ENCODE peak calls at places on chromosomes 5 and 9, in nine cellular contexts. L is OCI-LY7; J is activated CD8-positive, alpha-beta memory T cell treated with anti-CD3 and anti-CD28 coated beads for 1 hour; A is neural crest cell; D is CD8-positive, alpha-beta memory T cell; R is HAP-1; S is iris pigment epithelial cell; I is A549; W is SW 1271. Q is an unnamed sample.

GRCh38 chr9:69976165-69976564 is 67.5 kb upstream of the MAMDC2 start:
- DNase-seq in L (no peak), J (no peak), A (no peak), D (no peak), R (no peak), S (peak), I (no peak), W (peak), Q (no peak)

GRCh38 chr5:53469946-53470687 is 10.3 kb upstream of the FST start:
- DNase-seq in L (no peak), J (no peak), A (no peak), D (no peak), R (no peak), S (peak), I (no peak), W (no peak), Q (no peak)

GRCh38 chr9:9615086-9615485 is 997.7 kb downstream of the PTPRD start:
- DNase-seq in L (peak), J (no peak), A (no peak), D (no peak), R (no peak), S (no peak), I (no peak), W (no peak), Q (no peak)

GRCh38 chr5:113266227-113266912 is 168.4 kb downstream of the TSSK1B start:
- DNase-seq in L (no peak), J (no peak), A (no peak), D (no peak), R (peak), S (no peak), I (no peak), W (no peak), Q (no peak)

GRCh38 chr9:14945351-14945750 is 35.1 kb upstream of the FREM1 start:
- DNase-seq in L (no peak), J (no peak), A (no peak), D (no peak), R (no peak), S (peak), I (no peak), W (no peak), Q (no peak)

GRCh38 chr9:123642291-123643278 is 286.6 kb downstream of the CRB2 start:
- DNase-seq in L (no peak), J (no peak), A (no peak), D (no peak), R (peak), S (peak), I (no peak), W (no peak), Q (no peak)

GRCh38 chr5:95641803-95642220 is 4.8 kb upstream of the RFESD start:
- DNase-seq in L (no peak), J (no peak), A (no peak), D (no peak), R (no peak), S (peak), I (no peak), W (no peak), Q (no peak)

GRCh38 chr9:2181794-2182193 is 166.6 kb downstream of the SMARCA2 start:
- DNase-seq in L (peak), J (no peak), A (peak), D (no peak), R (peak), S (no peak), I (no peak), W (no peak), Q (peak)

GRCh38 chr9:121650220-121651013 is 1.0 kb upstream of the DAB2IP start:
- DNase-seq in L (no peak), J (no peak), A (peak), D (no peak), R (peak), S (no peak), I (no peak), W (no peak), Q (peak)

GRCh38 chr5:56910123-56910951 is 941 bp downstream of the SETD9 start:
- DNase-seq in L (no peak), J (peak), A (no peak), D (peak), R (peak), S (peak), I (no peak), W (no peak), Q (peak)

GRCh38 chr9:113463418-113464285 is at the start of gene RGS3:
- DNase-seq in L (no peak), J (no peak), A (peak), D (no peak), R (no peak), S (peak), I (peak), W (no peak), Q (peak)

GRCh38 chr9:128818099-128818838 is at the start of gene ENDOG:
- DNase-seq in L (peak), J (peak), A (peak), D (peak), R (peak), S (peak), I (peak), W (peak), Q (peak)